ENCODE peak calls at places on chromosomes 4 and X, in six cellular contexts. One of them, this sample, is unnamed.

GRCh38 chr4:77921701-77922100 is 59.1 kb downstream of the MRPL1 start:
- DNase-seq in NCI-H2081: no peak
- DNase-seq in cardiac fibroblast: peak; percentile 96
- DNase-seq in head of caudate nucleus: no peak
- DNase-seq in CD8-positive, alpha-beta T cell: no peak
- DNase-seq in activated gamma-delta T cell: no peak
- DNase-seq in this sample: no peak

GRCh38 chr4:186068581-186069402 is at the start of gene TLR3:
- DNase-seq in NCI-H2081: no peak
- DNase-seq in cardiac fibroblast: peak; percentile 53
- DNase-seq in head of caudate nucleus: no peak
- DNase-seq in CD8-positive, alpha-beta T cell: no peak
- DNase-seq in activated gamma-delta T cell: no peak
- DNase-seq in this sample: no peak

GRCh38 chrX:42615161-42615563 is 162.8 kb downstream of the PPP1R2C start:
- DNase-seq in NCI-H2081: no peak
- DNase-seq in cardiac fibroblast: no peak
- DNase-seq in head of caudate nucleus: no peak
- DNase-seq in CD8-positive, alpha-beta T cell: peak; percentile 52
- DNase-seq in activated gamma-delta T cell: no peak
- DNase-seq in this sample: no peak

GRCh38 chr4:74615411-74615810 is 170.5 kb downstream of the AREG start:
- DNase-seq in NCI-H2081: no peak
- DNase-seq in cardiac fibroblast: no peak
- DNase-seq in head of caudate nucleus: no peak
- DNase-seq in CD8-positive, alpha-beta T cell: no peak
- DNase-seq in activated gamma-delta T cell: no peak
- DNase-seq in this sample: no peak

GRCh38 chr4:173213296-173213695 is 44.7 kb downstream of the GALNT7 start:
- DNase-seq in NCI-H2081: no peak
- DNase-seq in cardiac fibroblast: peak; percentile 70
- DNase-seq in head of caudate nucleus: no peak
- DNase-seq in CD8-positive, alpha-beta T cell: no peak
- DNase-seq in activated gamma-delta T cell: no peak
- DNase-seq in this sample: no peak

GRCh38 chr4:20288047-20288650 is 36.4 kb downstream of the SLIT2 start:
- DNase-seq in NCI-H2081: no peak
- DNase-seq in cardiac fibroblast: peak; percentile 25
- DNase-seq in head of caudate nucleus: no peak
- DNase-seq in CD8-positive, alpha-beta T cell: no peak
- DNase-seq in activated gamma-delta T cell: no peak
- DNase-seq in this sample: no peak

GRCh38 chr4:26753642-26754041 is 107.0 kb upstream of the STIM2 start:
- DNase-seq in NCI-H2081: no peak
- DNase-seq in cardiac fibroblast: peak; percentile 60
- DNase-seq in head of caudate nucleus: no peak
- DNase-seq in CD8-positive, alpha-beta T cell: no peak
- DNase-seq in activated gamma-delta T cell: no peak
- DNase-seq in this sample: no peak

GRCh38 chr4:55075376-55075775 is 50.0 kb downstream of the KDR start:
- DNase-seq in NCI-H2081: no peak
- DNase-seq in cardiac fibroblast: no peak
- DNase-seq in head of caudate nucleus: no peak
- DNase-seq in CD8-positive, alpha-beta T cell: no peak
- DNase-seq in activated gamma-delta T cell: no peak
- DNase-seq in this sample: no peak

GRCh38 chrX:98071331-98071730 is 1187.6 kb downstream of the RPA4 start:
- DNase-seq in NCI-H2081: no peak
- DNase-seq in cardiac fibroblast: no peak
- DNase-seq in head of caudate nucleus: no peak
- DNase-seq in CD8-positive, alpha-beta T cell: no peak
- DNase-seq in activated gamma-delta T cell: no peak
- DNase-seq in this sample: no peak

GRCh38 chr4:141905751-141906150 is 269.4 kb downstream of the IL15 start:
- DNase-seq in NCI-H2081: no peak
- DNase-seq in cardiac fibroblast: peak; percentile 76
- DNase-seq in head of caudate nucleus: no peak
- DNase-seq in CD8-positive, alpha-beta T cell: no peak
- DNase-seq in activated gamma-delta T cell: no peak
- DNase-seq in this sample: no peak

GRCh38 chrX:150503898-150504219 is 64.6 kb upstream of the MTM1 start:
- DNase-seq in NCI-H2081: no peak
- DNase-seq in cardiac fibroblast: no peak
- DNase-seq in head of caudate nucleus: no peak
- DNase-seq in CD8-positive, alpha-beta T cell: no peak
- DNase-seq in activated gamma-delta T cell: no peak
- DNase-seq in this sample: no peak

GRCh38 chr4:158172558-158173258 is at the start of gene GASK1B:
- DNase-seq in NCI-H2081: peak; percentile 22
- DNase-seq in cardiac fibroblast: peak; percentile 83
- DNase-seq in head of caudate nucleus: no peak
- DNase-seq in CD8-positive, alpha-beta T cell: no peak
- DNase-seq in activated gamma-delta T cell: no peak
- DNase-seq in this sample: peak; percentile 54

GRCh38 chr4:122050836-122051235 is 99.0 kb upstream of the TRPC3 start:
- DNase-seq in NCI-H2081: no peak
- DNase-seq in cardiac fibroblast: no peak
- DNase-seq in head of caudate nucleus: no peak
- DNase-seq in CD8-positive, alpha-beta T cell: no peak
- DNase-seq in activated gamma-delta T cell: no peak
- DNase-seq in this sample: no peak

GRCh38 chr4:160286051-160286450 is 1183.2 kb downstream of the RAPGEF2 start:
- DNase-seq in NCI-H2081: no peak
- DNase-seq in cardiac fibroblast: no peak
- DNase-seq in head of caudate nucleus: no peak
- DNase-seq in CD8-positive, alpha-beta T cell: no peak
- DNase-seq in activated gamma-delta T cell: no peak
- DNase-seq in this sample: no peak

GRCh38 chr4:99811850-99812249 is 4.8 kb upstream of the DAPP1 start:
- DNase-seq in NCI-H2081: peak; percentile 17
- DNase-seq in cardiac fibroblast: peak; percentile 63
- DNase-seq in head of caudate nucleus: no peak
- DNase-seq in CD8-positive, alpha-beta T cell: no peak
- DNase-seq in activated gamma-delta T cell: no peak
- DNase-seq in this sample: peak; percentile 13

GRCh38 chrX:1581132-1581531 is 10.3 kb upstream of the AKAP17A start:
- DNase-seq in NCI-H2081: no peak
- DNase-seq in cardiac fibroblast: peak; percentile 71
- DNase-seq in head of caudate nucleus: no peak
- DNase-seq in CD8-positive, alpha-beta T cell: peak; percentile 78
- DNase-seq in activated gamma-delta T cell: no peak
- DNase-seq in this sample: peak; percentile 10

GRCh38 chrX:9862525-9862924 is 76.3 kb downstream of the SHROOM2 start:
- DNase-seq in NCI-H2081: no peak
- DNase-seq in cardiac fibroblast: no peak
- DNase-seq in head of caudate nucleus: no peak
- DNase-seq in CD8-positive, alpha-beta T cell: no peak
- DNase-seq in activated gamma-delta T cell: no peak
- DNase-seq in this sample: no peak

GRCh38 chr4:4384837-4385236 is 2.1 kb upstream of the NSG1 start:
- DNase-seq in NCI-H2081: no peak
- DNase-seq in cardiac fibroblast: peak; percentile 41
- DNase-seq in head of caudate nucleus: no peak
- DNase-seq in CD8-positive, alpha-beta T cell: no peak
- DNase-seq in activated gamma-delta T cell: no peak
- DNase-seq in this sample: peak; percentile 30

GRCh38 chr4:3802571-3803474 is 36.6 kb downstream of the ADRA2C start:
- DNase-seq in NCI-H2081: no peak
- DNase-seq in cardiac fibroblast: no peak
- DNase-seq in head of caudate nucleus: no peak
- DNase-seq in CD8-positive, alpha-beta T cell: no peak
- DNase-seq in activated gamma-delta T cell: no peak
- DNase-seq in this sample: no peak

GRCh38 chr4:7842384-7843279 is 97.0 kb downstream of the AFAP1 start:
- DNase-seq in NCI-H2081: no peak
- DNase-seq in cardiac fibroblast: peak; percentile 98
- DNase-seq in head of caudate nucleus: no peak
- DNase-seq in CD8-positive, alpha-beta T cell: no peak
- DNase-seq in activated gamma-delta T cell: no peak
- DNase-seq in this sample: no peak

GRCh38 chrX:54807524-54808108 is at the start of gene MAGED2:
- DNase-seq in NCI-H2081: no peak
- DNase-seq in cardiac fibroblast: peak; percentile 35
- DNase-seq in head of caudate nucleus: no peak
- DNase-seq in CD8-positive, alpha-beta T cell: peak; percentile 70
- DNase-seq in activated gamma-delta T cell: peak; percentile 33
- DNase-seq in this sample: peak; percentile 16

GRCh38 chrX:23380581-23380980 is 45.9 kb downstream of the PTCHD1 start:
- DNase-seq in NCI-H2081: no peak
- DNase-seq in cardiac fibroblast: no peak
- DNase-seq in head of caudate nucleus: no peak
- DNase-seq in CD8-positive, alpha-beta T cell: no peak
- DNase-seq in activated gamma-delta T cell: no peak
- DNase-seq in this sample: no peak

GRCh38 chr4:128653514-128654420 is 155.7 kb upstream of the JADE1 start:
- DNase-seq in NCI-H2081: peak; percentile 9
- DNase-seq in cardiac fibroblast: peak; percentile 24
- DNase-seq in head of caudate nucleus: peak; percentile 37
- DNase-seq in CD8-positive, alpha-beta T cell: no peak
- DNase-seq in activated gamma-delta T cell: no peak
- DNase-seq in this sample: no peak

GRCh38 chr4:76219299-76220055 is 5.9 kb upstream of the SCARB2 start:
- DNase-seq in NCI-H2081: no peak
- DNase-seq in cardiac fibroblast: peak; percentile 83
- DNase-seq in head of caudate nucleus: no peak
- DNase-seq in CD8-positive, alpha-beta T cell: no peak
- DNase-seq in activated gamma-delta T cell: no peak
- DNase-seq in this sample: no peak

GRCh38 chr4:56786955-56787354 is 34.5 kb downstream of the SPINK2 start:
- DNase-seq in NCI-H2081: no peak
- DNase-seq in cardiac fibroblast: peak; percentile 59
- DNase-seq in head of caudate nucleus: no peak
- DNase-seq in CD8-positive, alpha-beta T cell: no peak
- DNase-seq in activated gamma-delta T cell: no peak
- DNase-seq in this sample: no peak

GRCh38 chr4:41613782-41614181 is 75.8 kb downstream of the LIMCH1 start:
- DNase-seq in NCI-H2081: no peak
- DNase-seq in cardiac fibroblast: no peak
- DNase-seq in head of caudate nucleus: no peak
- DNase-seq in CD8-positive, alpha-beta T cell: no peak
- DNase-seq in activated gamma-delta T cell: no peak
- DNase-seq in this sample: no peak

GRCh38 chrX:150226223-150226965 is 136.7 kb upstream of the MAMLD1 start:
- DNase-seq in NCI-H2081: no peak
- DNase-seq in cardiac fibroblast: no peak
- DNase-seq in head of caudate nucleus: no peak
- DNase-seq in CD8-positive, alpha-beta T cell: peak; percentile 39
- DNase-seq in activated gamma-delta T cell: no peak
- DNase-seq in this sample: no peak

GRCh38 chr4:15893967-15894366 is 44.6 kb downstream of the FGFBP1 start:
- DNase-seq in NCI-H2081: no peak
- DNase-seq in cardiac fibroblast: peak; percentile 99
- DNase-seq in head of caudate nucleus: no peak
- DNase-seq in CD8-positive, alpha-beta T cell: no peak
- DNase-seq in activated gamma-delta T cell: no peak
- DNase-seq in this sample: no peak

GRCh38 chr4:185950891-185951290 is 118.1 kb upstream of the TLR3 start:
- DNase-seq in NCI-H2081: no peak
- DNase-seq in cardiac fibroblast: peak; percentile 87
- DNase-seq in head of caudate nucleus: no peak
- DNase-seq in CD8-positive, alpha-beta T cell: no peak
- DNase-seq in activated gamma-delta T cell: no peak
- DNase-seq in this sample: no peak

GRCh38 chr4:153205028-153205648 is 895 bp downstream of the TRIM2 start:
- DNase-seq in NCI-H2081: no peak
- DNase-seq in cardiac fibroblast: no peak
- DNase-seq in head of caudate nucleus: no peak
- DNase-seq in CD8-positive, alpha-beta T cell: peak; percentile 60
- DNase-seq in activated gamma-delta T cell: no peak
- DNase-seq in this sample: no peak

GRCh38 chr4:7683126-7683703 is 248.5 kb upstream of the PSAPL1 start:
- DNase-seq in NCI-H2081: no peak
- DNase-seq in cardiac fibroblast: no peak
- DNase-seq in head of caudate nucleus: no peak
- DNase-seq in CD8-positive, alpha-beta T cell: no peak
- DNase-seq in activated gamma-delta T cell: no peak
- DNase-seq in this sample: no peak

GRCh38 chr4:145388043-145388442 is 93.6 kb upstream of the SMAD1 start:
- DNase-seq in NCI-H2081: no peak
- DNase-seq in cardiac fibroblast: no peak
- DNase-seq in head of caudate nucleus: no peak
- DNase-seq in CD8-positive, alpha-beta T cell: no peak
- DNase-seq in activated gamma-delta T cell: no peak
- DNase-seq in this sample: no peak

GRCh38 chr4:163200950-163201349 is 34.3 kb upstream of the NAF1 start:
- DNase-seq in NCI-H2081: no peak
- DNase-seq in cardiac fibroblast: no peak
- DNase-seq in head of caudate nucleus: no peak
- DNase-seq in CD8-positive, alpha-beta T cell: no peak
- DNase-seq in activated gamma-delta T cell: no peak
- DNase-seq in this sample: no peak

GRCh38 chrX:106932492-106932923 is 12.3 kb downstream of the CLDN2 start:
- DNase-seq in NCI-H2081: no peak
- DNase-seq in cardiac fibroblast: peak; percentile 36
- DNase-seq in head of caudate nucleus: no peak
- DNase-seq in CD8-positive, alpha-beta T cell: no peak
- DNase-seq in activated gamma-delta T cell: no peak
- DNase-seq in this sample: no peak

GRCh38 chrX:120604359-120604782 is 470 bp downstream of the MCTS1 start:
- DNase-seq in NCI-H2081: peak; percentile 78
- DNase-seq in cardiac fibroblast: peak; percentile 66
- DNase-seq in head of caudate nucleus: no peak
- DNase-seq in CD8-positive, alpha-beta T cell: peak; percentile 52
- DNase-seq in activated gamma-delta T cell: no peak
- DNase-seq in this sample: peak; percentile 46

GRCh38 chrX:27186671-27187070 is 276.5 kb downstream of the PPP4R3C start:
- DNase-seq in NCI-H2081: peak; percentile 73
- DNase-seq in cardiac fibroblast: peak; percentile 48
- DNase-seq in head of caudate nucleus: no peak
- DNase-seq in CD8-positive, alpha-beta T cell: peak; percentile 51
- DNase-seq in activated gamma-delta T cell: no peak
- DNase-seq in this sample: peak; percentile 13

GRCh38 chr4:23747131-23747752 is 142.6 kb downstream of the PPARGC1A start:
- DNase-seq in NCI-H2081: no peak
- DNase-seq in cardiac fibroblast: no peak
- DNase-seq in head of caudate nucleus: no peak
- DNase-seq in CD8-positive, alpha-beta T cell: no peak
- DNase-seq in activated gamma-delta T cell: no peak
- DNase-seq in this sample: no peak

GRCh38 chr4:138892483-138893386 is 122.8 kb upstream of the NOCT start:
- DNase-seq in NCI-H2081: no peak
- DNase-seq in cardiac fibroblast: no peak
- DNase-seq in head of caudate nucleus: no peak
- DNase-seq in CD8-positive, alpha-beta T cell: no peak
- DNase-seq in activated gamma-delta T cell: no peak
- DNase-seq in this sample: no peak